ENCODE peak calls at places on chromosomes 3 and 15, in five cellular contexts. L is colonic mucosa, B is GM12865, I is PC-3, K is endothelial cell. R is an unnamed sample.
A peak's percentile ranks its signal among the peaks of the same experiment; 100 is the strongest.

GRCh38 chr3:62615258-62615840 is 242.0 kb upstream of the FEZF2 start:
- DNase-seq in I (no peak), L (no peak), B (no peak), K (no peak), R (no peak)

GRCh38 chr3:5891721-5892120 is 704.2 kb downstream of the EDEM1 start:
- DNase-seq in K (no peak), B (peak; percentile 35), I (no peak), L (no peak), R (no peak)

GRCh38 chr3:10512687-10513086 is 7.3 kb upstream of the ATP2B2 start:
- DNase-seq in K (no peak), L (no peak), I (no peak), B (no peak), R (no peak)

GRCh38 chr15:65400760-65401606 is 21.8 kb downstream of the IGDCC4 start:
- DNase-seq in B (peak; percentile 63), I (peak; percentile 67), L (peak; percentile 66), K (peak; percentile 86), R (peak; percentile 89)

GRCh38 chr15:80161473-80162016 is 8.7 kb downstream of the FAH start:
- DNase-seq in B (no peak), K (no peak), I (no peak), L (no peak), R (no peak)

GRCh38 chr3:66326340-66326739 is 105.5 kb downstream of the SLC25A26 start:
- DNase-seq in I (no peak), K (no peak), B (no peak), L (no peak), R (no peak)

GRCh38 chr3:194675081-194675640 is 3.2 kb upstream of the LSG1 start:
- DNase-seq in I (no peak), K (no peak), B (peak; percentile 59), L (no peak), R (no peak)

GRCh38 chr3:148932976-148933375 is 58.4 kb upstream of the GYG1 start:
- DNase-seq in L (no peak), I (no peak), K (no peak), B (no peak), R (no peak)

GRCh38 chr3:71185733-71186455 is 397.6 kb downstream of the FOXP1 start:
- DNase-seq in I (peak; percentile 35), B (no peak), K (no peak), L (peak; percentile 52), R (no peak)

GRCh38 chr15:69311319-69311721 is 12.6 kb downstream of the PAQR5 start:
- DNase-seq in K (no peak), I (peak; percentile 66), B (no peak), L (no peak), R (no peak)

GRCh38 chr15:68751622-68752021 is 69.1 kb downstream of the ANP32A start:
- DNase-seq in I (no peak), B (no peak), L (no peak), K (no peak), R (no peak)

GRCh38 chr3:10281951-10282350 is 10.8 kb downstream of the GHRL start:
- DNase-seq in B (no peak), K (no peak), L (no peak), I (no peak), R (no peak)

GRCh38 chr3:105678017-105678416 is 190.8 kb downstream of the CBLB start:
- DNase-seq in K (no peak), I (no peak), B (no peak), L (no peak), R (no peak)

GRCh38 chr3:36907911-36908646 is 36.8 kb downstream of the TRANK1 start:
- DNase-seq in B (peak; percentile 66), K (peak; percentile 7), I (peak; percentile 65), L (peak; percentile 88), R (peak; percentile 67)

GRCh38 chr3:132380979-132381944 is 36.0 kb upstream of the DNAJC13 start:
- DNase-seq in I (no peak), K (no peak), B (peak; percentile 61), L (no peak), R (no peak)

GRCh38 chr3:104514776-104515175 is 851.9 kb upstream of the ALCAM start:
- DNase-seq in I (no peak), L (no peak), K (no peak), B (peak; percentile 73), R (no peak)

GRCh38 chr3:32347286-32348125 is 44.1 kb upstream of the CMTM7 start:
- DNase-seq in K (no peak), L (peak; percentile 34), I (no peak), B (no peak), R (no peak)

GRCh38 chr3:132660056-132660744 is at the start of gene UBA5:
- DNase-seq in K (peak; percentile 50), B (peak; percentile 82), L (peak; percentile 71), I (peak; percentile 52), R (peak; percentile 78)

GRCh38 chr3:126934149-126934548 is 48.8 kb upstream of the PLXNA1 start:
- DNase-seq in I (no peak), B (no peak), K (no peak), L (no peak), R (no peak)

GRCh38 chr3:149085828-149086231 is 503 bp downstream of the HLTF start:
- DNase-seq in B (peak; percentile 55), L (peak; percentile 42), K (peak; percentile 19), I (peak; percentile 46), R (no peak)

GRCh38 chr3:40044487-40044886 is 235.1 kb downstream of the MYRIP start:
- DNase-seq in L (no peak), I (no peak), B (no peak), K (no peak), R (no peak)

GRCh38 chr15:29021901-29022300 is 136.1 kb downstream of the APBA2 start:
- DNase-seq in B (no peak), L (no peak), K (no peak), I (no peak), R (no peak)

GRCh38 chr3:188797045-188797444 is 374.7 kb upstream of the TPRG1 start:
- DNase-seq in I (no peak), L (no peak), K (no peak), B (no peak), R (no peak)

GRCh38 chr3:120497318-120497717 is 46.5 kb upstream of the FSTL1 start:
- DNase-seq in B (no peak), L (no peak), I (peak; percentile 98), K (no peak), R (no peak)

GRCh38 chr15:67613708-67614107 is 71.2 kb downstream of the MAP2K5 start:
- DNase-seq in B (no peak), I (peak; percentile 7), L (no peak), K (no peak), R (no peak)
- TF ChIP-seq CTCF in B (no peak), I (peak; percentile 27), L (no peak), K (peak; percentile 53), R (no peak)

GRCh38 chr3:173897631-173898030 is 500.1 kb downstream of the NLGN1 start:
- DNase-seq in L (no peak), B (no peak), I (no peak), K (no peak), R (no peak)
- TF ChIP-seq CTCF in L (no peak), B (no peak), I (no peak), K (no peak), R (no peak)

GRCh38 chr15:75354454-75354853 is 7.6 kb downstream of the NEIL1 start:
- DNase-seq in L (no peak), K (no peak), B (no peak), I (no peak), R (no peak)
- TF ChIP-seq CTCF in L (no peak), K (no peak), B (no peak), I (no peak), R (no peak)

GRCh38 chr3:124986153-124987143 is 51.9 kb upstream of the MUC13 start:
- DNase-seq in I (peak; percentile 89), B (no peak), K (peak; percentile 48), L (peak; percentile 70), R (peak; percentile 54)
- TF ChIP-seq CTCF in I (peak; percentile 78), B (no peak), K (peak; percentile 60), L (peak; percentile 58), R (peak; percentile 43)

DNA sequence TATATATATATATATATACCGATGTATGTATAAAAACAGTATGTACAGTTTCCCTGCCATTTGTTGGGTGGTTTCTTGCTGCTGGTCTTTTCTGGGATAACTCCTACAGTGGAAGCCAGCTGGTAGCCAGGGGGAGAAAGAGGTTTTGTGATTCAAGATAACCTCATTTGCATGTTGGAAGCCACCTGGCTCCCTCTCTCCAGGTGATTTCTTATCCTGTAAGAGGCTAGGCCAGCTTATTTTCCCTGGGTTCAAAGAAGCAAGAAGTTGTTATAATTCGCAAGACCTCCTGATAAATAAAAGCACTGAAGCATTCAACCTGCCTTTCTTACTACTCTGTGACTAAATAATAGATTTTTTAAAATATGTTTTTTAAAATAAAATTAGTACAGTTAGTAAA is 443.3 kb downstream of the VGLL3 start:
- DNase-seq in I (no peak), K (no peak), L (no peak), B (no peak), R (no peak)
- TF ChIP-seq CTCF in I (no peak), K (no peak), L (no peak), B (no peak), R (no peak)

GRCh38 chr3:16719426-16719825 is 114.2 kb upstream of the DAZL start:
- DNase-seq in L (no peak), K (no peak), B (no peak), I (no peak), R (peak; percentile 34)

GRCh38 chr3:16721494-16721893 is 116.3 kb upstream of the DAZL start:
- DNase-seq in B (no peak), I (no peak), K (no peak), L (no peak), R (no peak)

GRCh38 chr3:16724487-16724886 is 119.3 kb upstream of the DAZL start:
- DNase-seq in I (no peak), L (no peak), K (no peak), B (no peak), R (no peak)

GRCh38 chr3:16720367-16720766 is 115.1 kb upstream of the DAZL start:
- DNase-seq in B (no peak), L (no peak), I (no peak), K (no peak), R (no peak)

DNA sequence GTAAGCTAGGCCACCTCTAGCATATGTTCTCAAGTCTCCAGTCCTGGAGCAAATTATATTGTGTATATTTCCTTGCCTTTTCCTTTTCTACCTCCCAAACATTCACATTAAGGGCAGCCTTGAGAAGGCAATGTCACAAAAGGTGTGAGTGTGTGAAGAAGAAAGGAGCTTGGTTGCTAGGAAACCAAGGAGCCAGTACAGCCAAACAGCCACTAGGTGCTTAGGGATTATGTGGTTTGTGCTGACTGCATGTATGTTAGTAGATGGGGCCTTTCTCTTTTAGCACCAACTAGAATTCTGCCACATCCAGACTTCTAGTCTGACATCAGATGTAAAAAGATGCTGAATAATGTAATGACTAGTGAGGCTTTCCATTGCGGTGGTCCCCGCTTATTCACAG is 118.8 kb upstream of the DAZL start:
- DNase-seq in I (peak; percentile 62), L (no peak), B (peak; percentile 25), K (peak; percentile 4), R (no peak)
- TF ChIP-seq CTCF in I (peak; percentile 38), L (no peak), B (peak; percentile 11), K (no peak), R (no peak)

DNA sequence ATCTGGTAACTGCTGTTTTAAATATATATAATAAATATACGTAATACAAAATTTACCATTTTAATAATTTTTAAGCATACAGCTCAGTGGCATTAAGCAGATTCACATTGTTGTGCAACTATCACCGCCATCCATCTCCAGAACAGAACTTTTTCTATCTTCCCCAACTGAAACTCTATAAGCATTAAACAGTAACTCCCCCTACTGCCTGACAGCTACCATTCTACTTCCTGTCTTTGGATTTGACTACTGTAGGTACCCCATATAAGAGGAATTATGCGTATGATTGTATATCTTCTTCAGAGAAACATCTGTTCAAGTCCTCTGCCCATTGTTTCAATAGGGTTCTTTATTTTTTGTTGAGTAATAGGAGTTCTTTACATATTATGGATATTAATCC is 36.8 kb downstream of the EID1 start:
- DNase-seq in K (no peak), L (no peak), B (no peak), I (no peak), R (no peak)
- TF ChIP-seq CTCF in K (no peak), L (no peak), B (no peak), I (no peak), R (no peak)